ENCODE peak calls at places on chromosomes 6 and 20, in ten cellular contexts. J is activated CD4-positive, alpha-beta T cell treated with anti-CD3 and anti-CD28 coated beads, Interleukin-2, amount 10 ng/mL, durations not matched to agents 24 days and 14 days; G is mesenteric fat pad; H is stimulated activated effector memory CD8-positive, alpha-beta T cell treated with anti-CD3 and anti-CD28 coated beads, Interleukin-12 subunit alpha, Interleukin-12 subunit beta, amount 100 ng/mL, for 72 hours; N is T-helper 9 cell; O is T-cell; V is activated T-helper 1 cell treated with anti-CD3 and anti-CD28 coated beads, Interleukin-2, amount 50 U/mL, for 16 hours; Z is LNCaP clone FGC; K is upper lobe of left lung; D is T1000. C is an unnamed sample.

GRCh38 chr6:4928426-4928825 is 75.4 kb downstream of the RPP40 start:
- DNase-seq in J (no peak), G (no peak), H (no peak), N (no peak), O (no peak), V (no peak), Z (no peak), K (no peak), D (no peak), C (no peak)

GRCh38 chr6:12331951-12332749 is 42.0 kb downstream of the EDN1 start:
- DNase-seq in J (no peak), G (no peak), H (no peak), N (no peak), O (no peak), V (no peak), Z (peak; percentile 100), K (no peak), D (no peak), C (peak; percentile 58)

GRCh38 chr20:47237715-47238114 is 118.8 kb downstream of the ZMYND8 start:
- DNase-seq in J (no peak), G (no peak), H (no peak), N (no peak), O (no peak), V (no peak), Z (no peak), K (no peak), D (no peak), C (no peak)

GRCh38 chr6:170136541-170137175 is 154.2 kb downstream of the DLL1 start:
- DNase-seq in J (no peak), G (peak; percentile 88), H (no peak), N (no peak), O (no peak), V (no peak), Z (no peak), K (peak; percentile 16), D (no peak), C (no peak)

GRCh38 chr20:63850689-63851547 is 10.4 kb upstream of the ABHD16B start:
- DNase-seq in J (no peak), G (no peak), H (no peak), N (no peak), O (no peak), V (no peak), Z (no peak), K (no peak), D (no peak), C (peak; percentile 63)

GRCh38 chr20:42941629-42942028 is 248.1 kb downstream of the PTPRT start:
- DNase-seq in J (no peak), G (no peak), H (no peak), N (no peak), O (no peak), V (no peak), Z (no peak), K (no peak), D (no peak), C (no peak)

GRCh38 chr6:161922631-161923119 is 648.8 kb upstream of the AGPAT4 start:
- DNase-seq in J (peak; percentile 60), G (no peak), H (no peak), N (no peak), O (no peak), V (no peak), Z (peak; percentile 82), K (peak; percentile 62), D (no peak), C (peak; percentile 67)

GRCh38 chr6:165308926-165309731 is at the start of gene C6orf118:
- DNase-seq in J (no peak), G (no peak), H (no peak), N (no peak), O (no peak), V (no peak), Z (no peak), K (no peak), D (peak; percentile 55), C (no peak)

GRCh38 chr6:92427408-92427905 is 991.9 kb downstream of the EPHA7 start:
- DNase-seq in J (no peak), G (no peak), H (no peak), N (no peak), O (no peak), V (no peak), Z (no peak), K (no peak), D (no peak), C (no peak)

GRCh38 chr6:18400831-18401446 is 13.8 kb downstream of the RNF144B start:
- DNase-seq in J (peak; percentile 56), G (no peak), H (no peak), N (no peak), O (no peak), V (no peak), Z (no peak), K (no peak), D (no peak), C (no peak)

GRCh38 chr20:38156888-38157634 is 8.0 kb downstream of the TGM2 start:
- DNase-seq in J (no peak), G (no peak), H (no peak), N (no peak), O (no peak), V (no peak), Z (no peak), K (no peak), D (no peak), C (no peak)

GRCh38 chr6:10678456-10678855 is 16.0 kb downstream of the C6orf52 start:
- DNase-seq in J (no peak), G (no peak), H (no peak), N (no peak), O (no peak), V (no peak), Z (peak; percentile 66), K (no peak), D (no peak), C (no peak)

GRCh38 chr20:3165473-3166337 is 6.0 kb upstream of the FASTKD5 start:
- DNase-seq in J (no peak), G (peak; percentile 88), H (no peak), N (no peak), O (no peak), V (no peak), Z (no peak), K (no peak), D (no peak), C (peak; percentile 59)

GRCh38 chr6:33426590-33427563 is 7.0 kb downstream of the SYNGAP1 start:
- DNase-seq in J (peak; percentile 78), G (no peak), H (no peak), N (peak; percentile 46), O (no peak), V (no peak), Z (no peak), K (no peak), D (no peak), C (no peak)

GRCh38 chr6:108565893-108566292 is 5.2 kb downstream of the FOXO3 start:
- DNase-seq in J (no peak), G (no peak), H (no peak), N (no peak), O (no peak), V (no peak), Z (no peak), K (peak; percentile 58), D (no peak), C (peak; percentile 36)

GRCh38 chr6:44679906-44680698 is 292.6 kb downstream of the CDC5L start:
- DNase-seq in J (no peak), G (no peak), H (no peak), N (no peak), O (no peak), V (no peak), Z (no peak), K (no peak), D (no peak), C (no peak)

GRCh38 chr6:28651161-28651560 is 125.5 kb downstream of the GPX5 start:
- DNase-seq in J (no peak), G (no peak), H (no peak), N (no peak), O (no peak), V (no peak), Z (no peak), K (no peak), D (no peak), C (no peak)

GRCh38 chr6:33410711-33411631 is at the start of gene PHF1:
- DNase-seq in J (peak; percentile 91), G (no peak), H (peak; percentile 86), N (no peak), O (no peak), V (peak; percentile 53), Z (no peak), K (peak; percentile 78), D (no peak), C (peak; percentile 84)

GRCh38 chr6:15682965-15683822 is 20.4 kb upstream of the DTNBP1 start:
- DNase-seq in J (no peak), G (no peak), H (no peak), N (no peak), O (no peak), V (no peak), Z (no peak), K (no peak), D (no peak), C (peak; percentile 24)

GRCh38 chr6:7042056-7042653 is 65.6 kb upstream of the RREB1 start:
- DNase-seq in J (no peak), G (no peak), H (no peak), N (no peak), O (no peak), V (no peak), Z (peak; percentile 56), K (peak; percentile 75), D (no peak), C (peak; percentile 25)

GRCh38 chr6:11414564-11414963 is 123.0 kb upstream of the TMEM170B start:
- DNase-seq in J (peak; percentile 78), G (no peak), H (no peak), N (peak; percentile 33), O (peak; percentile 42), V (no peak), Z (peak; percentile 63), K (peak; percentile 58), D (no peak), C (no peak)

GRCh38 chr6:47457370-47457769 is 20.2 kb upstream of the CD2AP start:
- DNase-seq in J (no peak), G (no peak), H (no peak), N (no peak), O (no peak), V (no peak), Z (no peak), K (no peak), D (no peak), C (no peak)

GRCh38 chr6:137155830-137156229 is 17.6 kb downstream of the IL22RA2 start:
- DNase-seq in J (peak; percentile 90), G (no peak), H (peak; percentile 24), N (no peak), O (no peak), V (no peak), Z (no peak), K (peak; percentile 47), D (no peak), C (no peak)

GRCh38 chr6:151205971-151206600 is 33.7 kb upstream of the AKAP12 start:
- DNase-seq in J (no peak), G (no peak), H (no peak), N (no peak), O (no peak), V (no peak), Z (no peak), K (no peak), D (no peak), C (no peak)

GRCh38 chr6:44172759-44173500 is 14.3 kb downstream of the CAPN11 start:
- DNase-seq in J (peak; percentile 93), G (no peak), H (peak; percentile 75), N (peak; percentile 69), O (peak; percentile 56), V (peak; percentile 61), Z (peak; percentile 22), K (peak; percentile 85), D (peak; percentile 63), C (peak; percentile 87)

GRCh38 chr6:42748241-42748898 is 2.5 kb upstream of the TBCC start:
- DNase-seq in J (peak; percentile 62), G (no peak), H (no peak), N (no peak), O (no peak), V (no peak), Z (peak; percentile 40), K (no peak), D (no peak), C (no peak)

GRCh38 chr6:166587631-166588413 is 1.3 kb upstream of the RAMACL start:
- DNase-seq in J (no peak), G (no peak), H (no peak), N (no peak), O (no peak), V (no peak), Z (no peak), K (no peak), D (no peak), C (no peak)

GRCh38 chr6:89369009-89369408 is 16.5 kb upstream of the UBE2J1 start:
- DNase-seq in J (no peak), G (no peak), H (no peak), N (no peak), O (no peak), V (no peak), Z (peak; percentile 52), K (peak; percentile 58), D (no peak), C (peak; percentile 65)